ENCODE peak calls at places on chromosome 3, in ten cellular contexts. U, F, I, L, J, Z, W, G, K and O are unnamed samples.
A peak's percentile ranks its signal among the peaks of the same experiment; 100 is the strongest.

GRCh38 chr3:29515451-29515850 is 234.6 kb downstream of the RBMS3 start:
- DNase-seq in U (no peak), F (no peak), I (peak; percentile 78), L (peak; percentile 55), J (peak; percentile 62), Z (peak; percentile 81), W (no peak), G (peak; percentile 21), K (no peak), O (peak; percentile 88)

GRCh38 chr3:112289011-112289410 is 5.0 kb downstream of the SLC9C1 start:
- DNase-seq in U (no peak), F (no peak), I (no peak), L (no peak), J (no peak), Z (no peak), W (no peak), G (no peak), K (no peak), O (peak; percentile 22)

GRCh38 chr3:160331127-160331937 is 67.7 kb downstream of the IFT80 start:
- DNase-seq in U (peak; percentile 90), F (no peak), I (peak; percentile 84), L (peak; percentile 96), J (peak; percentile 91), Z (peak; percentile 80), W (no peak), G (no peak), K (peak; percentile 22), O (peak; percentile 56)

GRCh38 chr3:183430325-183430957 is 2.0 kb upstream of the MCF2L2 start:
- DNase-seq in U (no peak), F (no peak), I (no peak), L (peak; percentile 31), J (no peak), Z (no peak), W (no peak), G (no peak), K (no peak), O (no peak)

GRCh38 chr3:110420158-110420641 is 651.4 kb upstream of the NECTIN3 start:
- DNase-seq in U (peak; percentile 65), F (no peak), I (peak; percentile 79), L (peak; percentile 82), J (peak; percentile 89), Z (peak; percentile 84), W (no peak), G (no peak), K (peak; percentile 94), O (peak; percentile 94)

GRCh38 chr3:195537995-195538394 is 5.1 kb downstream of the PPP1R2 start:
- DNase-seq in U (no peak), F (no peak), I (no peak), L (no peak), J (no peak), Z (no peak), W (no peak), G (no peak), K (no peak), O (no peak)

GRCh38 chr3:5330152-5330810 is 142.8 kb downstream of the EDEM1 start:
- DNase-seq in U (no peak), F (no peak), I (peak; percentile 79), L (no peak), J (peak; percentile 49), Z (peak; percentile 27), W (no peak), G (no peak), K (no peak), O (peak; percentile 20)

GRCh38 chr3:5499404-5499803 is 311.9 kb downstream of the EDEM1 start:
- DNase-seq in U (no peak), F (no peak), I (no peak), L (no peak), J (no peak), Z (no peak), W (no peak), G (no peak), K (no peak), O (no peak)

GRCh38 chr3:10280571-10280970 is 12.2 kb downstream of the GHRL start:
- DNase-seq in U (no peak), F (no peak), I (no peak), L (no peak), J (no peak), Z (no peak), W (no peak), G (no peak), K (no peak), O (no peak)

GRCh38 chr3:81425198-81425868 is 336.1 kb downstream of the GBE1 start:
- DNase-seq in U (no peak), F (no peak), I (peak; percentile 73), L (peak; percentile 6), J (peak; percentile 58), Z (peak; percentile 45), W (no peak), G (peak; percentile 11), K (no peak), O (peak; percentile 69)

GRCh38 chr3:153182894-153183293 is 20.9 kb downstream of the RAP2B start:
- DNase-seq in U (no peak), F (no peak), I (no peak), L (no peak), J (no peak), Z (no peak), W (no peak), G (no peak), K (no peak), O (no peak)

GRCh38 chr3:168847293-168847883 is 751.7 kb upstream of the GOLIM4 start:
- DNase-seq in U (no peak), F (no peak), I (peak; percentile 4), L (peak; percentile 14), J (peak; percentile 56), Z (peak; percentile 42), W (no peak), G (peak; percentile 31), K (no peak), O (peak; percentile 45)

GRCh38 chr3:64363842-64364241 is 138.6 kb upstream of the PRICKLE2 start:
- DNase-seq in U (no peak), F (no peak), I (no peak), L (no peak), J (no peak), Z (no peak), W (no peak), G (no peak), K (no peak), O (no peak)

GRCh38 chr3:82834098-82834497 is 1072.7 kb upstream of the GBE1 start:
- DNase-seq in U (no peak), F (no peak), I (no peak), L (no peak), J (no peak), Z (no peak), W (no peak), G (no peak), K (no peak), O (no peak)

GRCh38 chr3:187013080-187013838 is 82.9 kb downstream of the ST6GAL1 start:
- DNase-seq in U (no peak), F (no peak), I (no peak), L (peak; percentile 12), J (peak; percentile 59), Z (no peak), W (no peak), G (no peak), K (no peak), O (no peak)

GRCh38 chr3:13219077-13219901 is 146.1 kb upstream of the IQSEC1 start:
- DNase-seq in U (no peak), F (no peak), I (no peak), L (no peak), J (no peak), Z (peak; percentile 46), W (no peak), G (no peak), K (no peak), O (no peak)

GRCh38 chr3:4606915-4607314 is 113.8 kb downstream of the ITPR1 start:
- DNase-seq in U (no peak), F (no peak), I (no peak), L (no peak), J (no peak), Z (no peak), W (no peak), G (no peak), K (no peak), O (no peak)

GRCh38 chr3:61848885-61849284 is 287.5 kb downstream of the PTPRG start:
- DNase-seq in U (peak; percentile 62), F (no peak), I (peak; percentile 69), L (peak; percentile 40), J (peak; percentile 89), Z (peak; percentile 28), W (no peak), G (no peak), K (no peak), O (peak; percentile 72)

GRCh38 chr3:30943206-30943605 is 48.7 kb upstream of the GADL1 start:
- DNase-seq in U (no peak), F (no peak), I (no peak), L (no peak), J (no peak), Z (no peak), W (no peak), G (no peak), K (no peak), O (no peak)

GRCh38 chr3:120705851-120706582 is 24.0 kb upstream of the HGD start:
- DNase-seq in U (no peak), F (no peak), I (no peak), L (peak; percentile 59), J (no peak), Z (no peak), W (no peak), G (no peak), K (no peak), O (no peak)

GRCh38 chr3:3800685-3801509 is 1.7 kb downstream of the LRRN1 start:
- DNase-seq in U (no peak), F (peak; percentile 71), I (peak; percentile 11), L (no peak), J (no peak), Z (no peak), W (peak; percentile 56), G (no peak), K (no peak), O (no peak)

GRCh38 chr3:1501396-1501795 is 408.6 kb downstream of the CNTN6 start:
- DNase-seq in U (no peak), F (no peak), I (no peak), L (no peak), J (no peak), Z (no peak), W (no peak), G (no peak), K (no peak), O (no peak)

GRCh38 chr3:103056953-103057450 is 622.2 kb downstream of the ZPLD1 start:
- DNase-seq in U (no peak), F (no peak), I (peak; percentile 20), L (no peak), J (no peak), Z (no peak), W (no peak), G (no peak), K (no peak), O (peak; percentile 15)